ENCODE peak calls at places on chromosomes 2 and 18, in four cellular contexts. H, U, P and A are unnamed samples.

GRCh38 chr2:230124235-230124634 is 55.5 kb upstream of the SLC16A14 start:
- DNase-seq in P (no peak), U (no peak), H (no peak), A (no peak)

GRCh38 chr18:55031576-55031975 is 72.3 kb upstream of the CCDC68 start:
- DNase-seq in U (no peak), H (no peak), P (no peak), A (no peak)

GRCh38 chr2:212897296-212897695 is 254.1 kb downstream of the IKZF2 start:
- DNase-seq in P (no peak), H (no peak), U (no peak), A (no peak)

GRCh38 chr2:133871810-133872209 is 303.5 kb upstream of the NCKAP5 start:
- DNase-seq in H (no peak), U (no peak), P (no peak), A (no peak)

GRCh38 chr18:2173464-2173863 is 397.8 kb downstream of the METTL4 start:
- DNase-seq in U (no peak), P (peak), H (no peak), A (peak)

GRCh38 chr2:59425292-59425691 is 1128.2 kb downstream of the BCL11A start:
- DNase-seq in H (no peak), U (no peak), P (no peak), A (no peak)

GRCh38 chr18:58413667-58414628 is 214.9 kb downstream of the ALPK2 start:
- DNase-seq in U (no peak), H (no peak), P (no peak), A (no peak)

GRCh38 chr2:2244508-2244907 is 86.6 kb downstream of the MYT1L start:
- DNase-seq in P (no peak), U (no peak), H (no peak), A (no peak)

GRCh38 chr2:10022041-10022421 is 21.3 kb upstream of the KLF11 start:
- DNase-seq in P (no peak), H (no peak), U (no peak), A (no peak)

GRCh38 chr2:176873403-176873802 is 339.2 kb upstream of the HNRNPA3 start:
- DNase-seq in P (no peak), U (no peak), H (no peak), A (no peak)

GRCh38 chr2:181140414-181140813 is 160.0 kb downstream of the UBE2E3 start:
- DNase-seq in P (no peak), H (no peak), U (no peak), A (peak)

GRCh38 chr2:36708119-36708741 is 11.7 kb downstream of the VIT start:
- DNase-seq in U (no peak), P (peak), H (no peak), A (peak)

GRCh38 chr18:49907346-49907929 is 94.1 kb upstream of the ACAA2 start:
- DNase-seq in H (no peak), U (no peak), P (no peak), A (peak)

GRCh38 chr2:82340578-82341053 is 2036.1 kb upstream of the LRRTM1 start:
- DNase-seq in U (no peak), H (no peak), P (no peak), A (peak)

GRCh38 chr2:200172944-200173481 is 133.5 kb upstream of the SPATS2L start:
- DNase-seq in H (no peak), P (no peak), U (no peak), A (peak)

GRCh38 chr2:46331099-46331766 is 34.0 kb downstream of the EPAS1 start:
- DNase-seq in H (no peak), P (peak), U (no peak), A (no peak)

GRCh38 chr2:177257471-177257870 is 7.1 kb downstream of the NFE2L2 start:
- DNase-seq in P (no peak), U (no peak), H (no peak), A (no peak)

GRCh38 chr2:5365871-5366461 is 326.2 kb upstream of the SOX11 start:
- DNase-seq in H (peak), U (no peak), P (peak), A (peak)

GRCh38 chr2:163734911-163735691 is 707 bp downstream of the FIGN start:
- DNase-seq in P (peak), H (no peak), U (no peak), A (peak)

GRCh38 chr2:21042958-21043743 is 722 bp downstream of the APOB start:
- DNase-seq in U (no peak), H (peak), P (peak), A (peak)

GRCh38 chr2:88545118-88545517 is 82.1 kb downstream of the EIF2AK3 start:
- DNase-seq in U (no peak), H (no peak), P (no peak), A (no peak)

GRCh38 chr2:48471048-48471474 is 58.9 kb upstream of the STON1 start:
- DNase-seq in H (no peak), U (no peak), P (peak), A (peak)

GRCh38 chr2:122022531-122022930 is 267.1 kb downstream of the TSN start:
- DNase-seq in U (no peak), P (no peak), H (no peak), A (no peak)